ENCODE peak calls at places on chromosomes 2 and 18, in six cellular contexts. N, F, U, S, G and K are unnamed samples.
A peak's percentile ranks its signal among the peaks of the same experiment; 100 is the strongest.

GRCh38 chr2:43790118-43790517 is 16.3 kb downstream of the DYNC2LI1 start:
- DNase-seq in N (no peak), F (no peak), U (peak; percentile 10), S (no peak), G (no peak), K (no peak)

GRCh38 chr2:235666240-235666781 is 172.5 kb downstream of the AGAP1 start:
- DNase-seq in N (no peak), F (no peak), U (peak; percentile 78), S (peak; percentile 88), G (no peak), K (no peak)

GRCh38 chr18:48851563-48851962 is 99.2 kb downstream of the SMAD7 start:
- DNase-seq in N (no peak), F (no peak), U (no peak), S (no peak), G (peak; percentile 65), K (no peak)

GRCh38 chr18:27062802-27063201 is 122.3 kb downstream of the CHST9 start:
- DNase-seq in N (no peak), F (no peak), U (no peak), S (no peak), G (no peak), K (no peak)

GRCh38 chr2:127092306-127092705 is 14.6 kb downstream of the BIN1 start:
- DNase-seq in N (no peak), F (no peak), U (no peak), S (no peak), G (no peak), K (no peak)

GRCh38 chr18:70169747-70170146 is 35.7 kb downstream of the RTTN start:
- DNase-seq in N (no peak), F (no peak), U (no peak), S (no peak), G (no peak), K (no peak)

GRCh38 chr2:27000228-27000627 is 29.8 kb downstream of the MAPRE3 start:
- DNase-seq in N (no peak), F (no peak), U (no peak), S (no peak), G (peak; percentile 48), K (no peak)

GRCh38 chr2:54329482-54330225 is 73.6 kb upstream of the TSPYL6 start:
- DNase-seq in N (no peak), F (no peak), U (no peak), S (peak; percentile 42), G (no peak), K (no peak)

GRCh38 chr2:221293949-221294736 is 278.0 kb downstream of the EPHA4 start:
- DNase-seq in N (no peak), F (no peak), U (no peak), S (peak; percentile 73), G (peak; percentile 23), K (no peak)

GRCh38 chr2:234879671-234880455 is 72.0 kb upstream of the SH3BP4 start:
- DNase-seq in N (no peak), F (no peak), U (no peak), S (no peak), G (no peak), K (no peak)

GRCh38 chr2:55875434-55876135 is 48.0 kb downstream of the EFEMP1 start:
- DNase-seq in N (no peak), F (no peak), U (no peak), S (no peak), G (no peak), K (no peak)

GRCh38 chr2:48482774-48483173 is 47.2 kb upstream of the STON1 start:
- DNase-seq in N (no peak), F (no peak), U (no peak), S (peak; percentile 60), G (no peak), K (no peak)

GRCh38 chr2:171723724-171724683 is 36.7 kb downstream of the DYNC1I2 start:
- DNase-seq in N (no peak), F (no peak), U (no peak), S (peak; percentile 99), G (no peak), K (no peak)

GRCh38 chr2:174750923-174751441 is 13.3 kb downstream of the CHRNA1 start:
- DNase-seq in N (no peak), F (no peak), U (no peak), S (no peak), G (peak; percentile 31), K (peak; percentile 45)

GRCh38 chr18:48573632-48574293 is 34.9 kb downstream of the CTIF start:
- DNase-seq in N (no peak), F (no peak), U (no peak), S (no peak), G (no peak), K (no peak)

GRCh38 chr18:10579079-10579867 is 53.4 kb downstream of the NAPG start:
- DNase-seq in N (no peak), F (no peak), U (peak; percentile 70), S (no peak), G (no peak), K (no peak)

GRCh38 chr2:106176446-106177110 is 17.5 kb downstream of the UXS1 start:
- DNase-seq in N (no peak), F (no peak), U (no peak), S (no peak), G (no peak), K (no peak)

GRCh38 chr18:44654555-44654954 is 26.1 kb upstream of the SETBP1 start:
- DNase-seq in N (no peak), F (no peak), U (peak; percentile 68), S (no peak), G (no peak), K (no peak)

GRCh38 chr2:197229509-197230458 is 80.8 kb downstream of the ANKRD44 start:
- DNase-seq in N (no peak), F (no peak), U (peak; percentile 63), S (peak; percentile 6), G (peak; percentile 44), K (no peak)

GRCh38 chr2:216694201-216694825 is 1.0 kb downstream of the IGFBP5 start:
- DNase-seq in N (no peak), F (peak; percentile 77), U (peak; percentile 51), S (peak; percentile 55), G (no peak), K (no peak)

GRCh38 chr2:191264647-191265079 is 19.5 kb downstream of the MYO1B start:
- DNase-seq in N (no peak), F (no peak), U (peak; percentile 74), S (no peak), G (no peak), K (no peak)

GRCh38 chr2:2773692-2774091 is 442.6 kb upstream of the MYT1L start:
- DNase-seq in N (no peak), F (no peak), U (no peak), S (no peak), G (no peak), K (no peak)

GRCh38 chr18:77481541-77481940 is 231.9 kb downstream of the GALR1 start:
- DNase-seq in N (no peak), F (no peak), U (no peak), S (no peak), G (no peak), K (no peak)

GRCh38 chr2:35428548-35428947 is 927.0 kb upstream of the CRIM1 start:
- DNase-seq in N (no peak), F (no peak), U (peak; percentile 4), S (peak; percentile 5), G (peak; percentile 27), K (no peak)

GRCh38 chr18:42053188-42053781 is 98.3 kb downstream of the PIK3C3 start:
- DNase-seq in N (peak; percentile 15), F (peak; percentile 59), U (peak; percentile 52), S (peak; percentile 30), G (peak; percentile 32), K (peak; percentile 53)

GRCh38 chr2:26008851-26009566 is 24.9 kb upstream of the RAB10 start:
- DNase-seq in N (no peak), F (peak; percentile 51), U (peak; percentile 84), S (no peak), G (peak; percentile 99), K (no peak)

GRCh38 chr2:7685342-7686015 is 768.3 kb downstream of the RNF144A start:
- DNase-seq in N (no peak), F (no peak), U (peak; percentile 86), S (no peak), G (no peak), K (no peak)

GRCh38 chr2:190380962-190381412 is 27.2 kb upstream of the MFSD6 start:
- DNase-seq in N (no peak), F (no peak), U (no peak), S (no peak), G (no peak), K (no peak)

GRCh38 chr2:128894896-128895295 is 576.2 kb upstream of the HS6ST1 start:
- DNase-seq in N (no peak), F (no peak), U (no peak), S (no peak), G (no peak), K (no peak)